ENCODE peak calls at places on chromosome 20, in five cellular contexts. L is endothelial cell, U is GM13977, Y is HFFc6, E is left ventricle myocardium inferior. M is an unnamed sample.

GRCh38 chr20:9515761-9516657 is 1.6 kb downstream of the LAMP5 start:
- DNase-seq in E (peak; percentile 22), L (no peak), Y (no peak), U (no peak), M (peak; percentile 74)

GRCh38 chr20:32036716-32037355 is 15.2 kb upstream of the HCK start:
- DNase-seq in Y (no peak), E (no peak), U (no peak), L (no peak), M (no peak)

GRCh38 chr20:63626424-63627128 is at the start of gene GMEB2:
- DNase-seq in L (peak; percentile 68), E (peak; percentile 81), Y (no peak), U (peak; percentile 93), M (peak; percentile 96)

GRCh38 chr20:38304845-38305447 is 990 bp downstream of the BPI start:
- DNase-seq in L (peak; percentile 56), E (no peak), U (peak; percentile 53), Y (peak; percentile 45), M (peak; percentile 26)

GRCh38 chr20:7038029-7038428 is 270.5 kb downstream of the BMP2 start:
- DNase-seq in U (no peak), E (no peak), L (no peak), Y (no peak), M (no peak)

GRCh38 chr20:61974357-61974665 is 91.4 kb downstream of the TAF4 start:
- DNase-seq in L (no peak), U (no peak), Y (no peak), E (no peak), M (no peak)

GRCh38 chr20:64156136-64156885 is 7.9 kb upstream of the MYT1 start:
- DNase-seq in L (no peak), U (no peak), Y (no peak), E (no peak), M (peak; percentile 41)

GRCh38 chr20:5077761-5078387 is 41.9 kb downstream of the PCNA start:
- DNase-seq in U (no peak), L (no peak), E (no peak), Y (no peak), M (no peak)

GRCh38 chr20:38395165-38395564 is 40.0 kb downstream of the SNHG17 start:
- DNase-seq in L (no peak), U (no peak), Y (peak; percentile 8), E (no peak), M (no peak)

GRCh38 chr20:64048402-64049044 is 916 bp downstream of the SOX18 start:
- DNase-seq in U (no peak), E (no peak), Y (no peak), L (no peak), M (peak; percentile 62)

GRCh38 chr20:33202451-33202850 is 14.7 kb upstream of the BPIFA3 start:
- DNase-seq in L (no peak), Y (no peak), U (no peak), E (no peak), M (no peak)

GRCh38 chr20:22763257-22763906 is 179.0 kb upstream of the FOXA2 start:
- DNase-seq in Y (no peak), L (no peak), U (no peak), E (peak; percentile 46), M (no peak)

GRCh38 chr20:36573798-36574277 is 441 bp downstream of the TGIF2 start:
- DNase-seq in E (peak; percentile 43), Y (no peak), U (peak; percentile 76), L (peak; percentile 37), M (no peak)

GRCh38 chr20:32232487-32232886 is 24.8 kb downstream of the POFUT1 start:
- DNase-seq in E (no peak), U (no peak), Y (no peak), L (no peak), M (no peak)

GRCh38 chr20:40938020-40938419 is 90.6 kb upstream of the TOP1 start:
- DNase-seq in Y (no peak), U (no peak), L (no peak), E (no peak), M (no peak)

GRCh38 chr20:23835716-23836115 is 9.2 kb upstream of the CST2 start:
- DNase-seq in E (no peak), L (no peak), U (no peak), Y (no peak), M (no peak)

GRCh38 chr20:60559462-60559861 is 601.2 kb downstream of the CDH26 start:
- DNase-seq in Y (no peak), L (no peak), U (no peak), E (no peak), M (peak; percentile 42)

GRCh38 chr20:48262955-48263354 is 477.7 kb upstream of the SULF2 start:
- DNase-seq in L (no peak), U (no peak), Y (no peak), E (no peak), M (no peak)

GRCh38 chr20:48266571-48266970 is 481.3 kb upstream of the SULF2 start:
- DNase-seq in Y (no peak), E (no peak), U (no peak), L (no peak), M (no peak)

GRCh38 chr20:48262396-48262795 is 477.1 kb upstream of the SULF2 start:
- DNase-seq in U (no peak), L (no peak), Y (no peak), E (no peak), M (no peak)

GRCh38 chr20:48267825-48268615 is 482.7 kb upstream of the SULF2 start:
- DNase-seq in Y (no peak), U (no peak), L (no peak), E (no peak), M (no peak)

GRCh38 chr20:48265791-48266190 is 480.5 kb upstream of the SULF2 start:
- DNase-seq in U (no peak), L (no peak), Y (no peak), E (no peak), M (no peak)
- TF ChIP-seq CTCF in U (no peak), L (no peak), Y (no peak), E (no peak), M (no peak)

DNA sequence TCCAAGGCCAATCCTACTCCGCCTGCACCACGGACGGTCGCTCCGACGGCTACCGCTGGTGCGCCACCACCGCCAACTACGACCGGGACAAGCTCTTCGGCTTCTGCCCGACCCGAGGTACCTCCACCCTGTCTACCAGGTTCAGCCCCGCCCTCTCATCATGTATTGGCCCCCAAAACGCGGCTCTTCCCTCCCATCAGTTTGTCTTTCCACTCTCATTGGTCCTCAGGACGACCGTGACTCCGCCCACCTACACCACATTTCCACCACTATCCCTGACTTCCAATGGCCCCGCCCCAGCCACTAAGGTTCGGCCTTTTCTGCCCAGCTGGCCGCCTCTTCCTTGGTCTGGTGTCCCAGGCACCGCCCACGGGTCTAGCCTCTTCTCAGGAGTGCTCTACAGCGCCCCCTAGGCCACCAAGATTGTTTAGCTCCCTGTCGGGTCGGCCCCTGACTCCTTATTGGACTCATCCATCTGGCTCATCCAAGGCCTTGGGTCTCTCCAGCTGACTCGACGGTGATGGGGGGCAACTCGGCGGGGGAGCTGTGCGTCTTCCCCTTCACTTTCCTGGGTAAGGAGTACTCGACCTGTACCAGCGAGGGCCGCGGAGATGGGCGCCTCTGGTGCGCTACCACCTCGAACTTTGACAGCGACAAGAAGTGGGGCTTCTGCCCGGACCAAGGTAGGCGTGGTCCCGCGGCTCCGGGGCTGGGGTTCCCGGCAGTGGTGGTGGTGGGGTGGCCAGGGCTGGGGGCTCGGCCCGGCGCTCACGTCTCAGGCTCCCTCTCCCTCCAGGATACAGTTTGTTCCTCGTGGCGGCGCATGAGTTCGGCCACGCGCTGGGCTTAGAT is 3.1 kb downstream of the MMP9 start:
- DNase-seq in U (no peak), L (no peak), Y (peak; percentile 23), E (peak; percentile 60), M (peak; percentile 40)
- TF ChIP-seq CTCF in U (peak; percentile 42), L (no peak), Y (peak; percentile 66), E (no peak), M (peak; percentile 7)

GRCh38 chr20:3888622-3889488 is at the start of gene PANK2:
- DNase-seq in U (peak; percentile 99), L (peak; percentile 95), E (peak; percentile 100), Y (peak; percentile 99), M (peak; percentile 97)
- TF ChIP-seq CTCF in U (peak; percentile 52), L (peak; percentile 27), E (peak; percentile 63), Y (peak; percentile 53), M (peak; percentile 35)

DNA sequence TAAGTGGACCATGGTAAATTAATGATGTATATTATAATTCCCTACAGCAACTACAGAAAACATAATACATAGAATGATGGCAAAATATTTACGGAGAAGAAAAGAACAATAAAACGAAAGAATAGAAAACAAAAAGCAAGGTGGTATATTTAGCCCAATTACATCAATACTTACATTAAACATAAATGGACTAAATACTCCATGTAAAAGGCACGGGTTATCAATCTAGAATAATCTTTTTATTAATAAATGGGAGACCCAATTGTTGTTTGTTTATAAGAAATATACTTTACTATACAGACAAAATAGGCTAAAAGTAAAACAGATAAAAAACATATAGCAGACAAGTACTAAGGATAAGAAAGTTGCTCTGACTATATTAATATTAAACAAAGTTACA is 137.2 kb downstream of the TASP1 start:
- DNase-seq in Y (no peak), E (no peak), U (no peak), L (no peak), M (no peak)
- TF ChIP-seq CTCF in Y (no peak), E (no peak), U (no peak), L (no peak), M (no peak)

DNA sequence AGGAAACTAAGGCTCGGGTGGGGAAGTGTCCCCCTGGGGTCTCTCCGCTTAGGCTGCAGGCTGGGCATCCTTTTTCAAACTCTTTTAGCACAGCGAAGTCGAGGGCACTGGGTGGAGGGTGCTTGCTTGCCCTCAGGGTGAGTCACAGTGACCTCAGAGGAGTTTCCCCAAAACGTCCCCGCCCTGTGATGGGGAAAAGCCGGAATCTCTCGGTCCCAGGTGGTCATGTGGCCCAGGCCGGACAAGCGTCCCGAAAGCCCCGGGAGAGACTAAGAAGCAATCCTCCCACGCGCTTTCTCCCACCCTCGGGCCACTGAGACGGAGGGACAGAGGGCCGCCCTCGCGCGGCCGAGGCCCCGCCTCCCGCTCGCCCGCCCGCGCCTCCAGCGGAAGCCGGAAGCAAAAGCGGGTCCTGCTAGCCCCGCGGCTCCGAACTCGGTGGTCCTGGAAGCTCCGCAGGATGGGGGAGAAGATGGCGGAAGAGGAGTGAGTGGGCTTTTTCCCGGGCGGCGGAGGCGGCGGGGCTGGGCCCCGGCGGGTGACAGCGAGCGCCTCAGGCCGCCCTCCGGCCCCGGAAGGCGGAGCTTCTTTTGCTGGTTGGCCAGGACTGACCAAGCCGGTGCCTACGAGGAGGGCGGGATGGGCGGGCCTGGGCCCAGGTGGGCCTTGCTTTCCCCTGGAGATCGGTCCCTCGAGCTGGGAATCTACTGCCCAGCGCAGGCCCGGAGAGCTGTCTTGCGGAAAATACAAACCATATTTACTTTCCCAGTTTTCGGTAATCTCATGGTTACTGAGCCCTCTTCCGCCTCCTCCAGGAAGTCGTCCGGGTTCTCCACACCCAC is at the start of gene SLC9A8:
- DNase-seq in U (peak; percentile 85), E (peak; percentile 89), Y (peak; percentile 90), L (peak; percentile 87), M (peak; percentile 88)
- TF ChIP-seq CTCF in U (peak; percentile 17), E (peak; percentile 66), Y (peak; percentile 64), L (no peak), M (peak; percentile 32)

DNA sequence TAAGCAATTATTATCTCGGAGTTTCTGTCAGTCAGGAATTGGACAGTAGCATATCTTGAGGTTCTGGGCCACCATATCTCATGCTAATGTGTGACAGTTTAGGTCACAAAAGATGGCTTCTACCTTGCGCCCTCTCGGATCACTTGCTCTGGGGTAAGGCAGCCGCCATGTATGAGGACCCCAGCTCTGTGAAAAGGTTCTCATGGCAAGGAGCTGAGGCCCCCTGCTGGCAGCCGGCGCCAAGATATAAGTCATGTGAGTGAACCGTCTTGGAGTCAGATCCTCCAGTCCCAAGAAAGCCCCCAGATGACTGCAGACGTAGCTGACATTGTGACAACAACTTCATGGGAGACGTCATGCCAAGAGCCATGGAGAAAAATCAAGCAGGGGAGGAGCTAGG is 670.8 kb downstream of the KIF16B start:
- DNase-seq in L (peak; percentile 58), Y (no peak), E (no peak), U (no peak), M (peak; percentile 33)
- TF ChIP-seq CTCF in L (peak; percentile 54), Y (peak; percentile 21), E (no peak), U (no peak), M (peak; percentile 20)

M was measured in nephron progenitor cell.